ENCODE peak calls at places on chromosomes 7 and 10, in seven cellular contexts. Q is AG04450, Y is CD14-positive monocyte, X is GM06990, E is type B pancreatic cell, D is RWPE1, O is astrocyte of the spinal cord. P is an unnamed sample.

GRCh38 chr10:133135116-133135465 is 24.9 kb upstream of the KNDC1 start:
- DNase-seq in Q (no peak), Y (no peak), X (no peak), E (no peak), D (no peak), O (no peak), P (peak)

GRCh38 chr10:112722758-112723157 is 227.3 kb upstream of the TCF7L2 start:
- DNase-seq in Q (no peak), Y (no peak), X (no peak), E (no peak), D (no peak), O (no peak), P (no peak)

GRCh38 chr7:101238226-101239182 is 902 bp upstream of the CLDN15 start:
- DNase-seq in Q (no peak), Y (no peak), X (no peak), E (no peak), D (no peak), O (no peak), P (no peak)

GRCh38 chr10:24128066-24128751 is 80.7 kb upstream of the KIAA1217 start:
- DNase-seq in Q (no peak), Y (no peak), X (no peak), E (no peak), D (no peak), O (no peak), P (no peak)

GRCh38 chr7:129859188-129859587 is 93.6 kb downstream of the UBE2H start:
- DNase-seq in Q (no peak), Y (no peak), X (peak), E (no peak), D (no peak), O (peak), P (no peak)

GRCh38 chr10:69503001-69503895 is 52.0 kb downstream of the TSPAN15 start:
- DNase-seq in Q (no peak), Y (no peak), X (no peak), E (peak), D (no peak), O (no peak), P (no peak)

GRCh38 chr10:100881552-100882250 is 31.1 kb upstream of the SLF2 start:
- DNase-seq in Q (no peak), Y (no peak), X (no peak), E (no peak), D (no peak), O (no peak), P (no peak)

GRCh38 chr7:39921505-39922250 is 28.4 kb upstream of the CDK13 start:
- DNase-seq in Q (no peak), Y (no peak), X (no peak), E (no peak), D (no peak), O (no peak), P (no peak)

GRCh38 chr7:2190531-2190930 is 42.2 kb downstream of the MAD1L1 start:
- DNase-seq in Q (no peak), Y (no peak), X (no peak), E (no peak), D (peak), O (peak), P (no peak)

GRCh38 chr10:1706711-1707110 is 30.6 kb downstream of the ADARB2 start:
- DNase-seq in Q (no peak), Y (no peak), X (peak), E (no peak), D (no peak), O (no peak), P (no peak)

GRCh38 chr7:21960922-21961321 is 15.2 kb upstream of the CDCA7L start:
- DNase-seq in Q (no peak), Y (no peak), X (no peak), E (no peak), D (peak), O (peak), P (no peak)

GRCh38 chr7:16792299-16792698 is 12.5 kb downstream of the AGR2 start:
- DNase-seq in Q (no peak), Y (no peak), X (no peak), E (no peak), D (no peak), O (no peak), P (no peak)

GRCh38 chr10:102342958-102343357 is 52.5 kb upstream of the NFKB2 start:
- DNase-seq in Q (peak), Y (no peak), X (no peak), E (no peak), D (peak), O (peak), P (no peak)

GRCh38 chr10:101330236-101331225 is 23.4 kb upstream of the BTRC start:
- DNase-seq in Q (peak), Y (no peak), X (no peak), E (no peak), D (peak), O (peak), P (no peak)

GRCh38 chr10:93261961-93262610 is 188.4 kb downstream of the CYP26A1 start:
- DNase-seq in Q (no peak), Y (no peak), X (no peak), E (no peak), D (peak), O (no peak), P (no peak)

GRCh38 chr10:5260828-5261227 is 64.2 kb downstream of the AKR1C4 start:
- DNase-seq in Q (no peak), Y (no peak), X (no peak), E (no peak), D (no peak), O (no peak), P (no peak)

GRCh38 chr7:63925626-63926460 is 72.8 kb upstream of the ZNF722 start:
- DNase-seq in Q (no peak), Y (peak), X (peak), E (no peak), D (no peak), O (no peak), P (no peak)

GRCh38 chr10:109911903-109912302 is 11.4 kb downstream of the XPNPEP1 start:
- DNase-seq in Q (no peak), Y (no peak), X (no peak), E (no peak), D (no peak), O (no peak), P (no peak)
- TF ChIP-seq CTCF in Q (no peak), Y (no peak), X (no peak), E (no peak), D (no peak), O (no peak), P (no peak)

DNA sequence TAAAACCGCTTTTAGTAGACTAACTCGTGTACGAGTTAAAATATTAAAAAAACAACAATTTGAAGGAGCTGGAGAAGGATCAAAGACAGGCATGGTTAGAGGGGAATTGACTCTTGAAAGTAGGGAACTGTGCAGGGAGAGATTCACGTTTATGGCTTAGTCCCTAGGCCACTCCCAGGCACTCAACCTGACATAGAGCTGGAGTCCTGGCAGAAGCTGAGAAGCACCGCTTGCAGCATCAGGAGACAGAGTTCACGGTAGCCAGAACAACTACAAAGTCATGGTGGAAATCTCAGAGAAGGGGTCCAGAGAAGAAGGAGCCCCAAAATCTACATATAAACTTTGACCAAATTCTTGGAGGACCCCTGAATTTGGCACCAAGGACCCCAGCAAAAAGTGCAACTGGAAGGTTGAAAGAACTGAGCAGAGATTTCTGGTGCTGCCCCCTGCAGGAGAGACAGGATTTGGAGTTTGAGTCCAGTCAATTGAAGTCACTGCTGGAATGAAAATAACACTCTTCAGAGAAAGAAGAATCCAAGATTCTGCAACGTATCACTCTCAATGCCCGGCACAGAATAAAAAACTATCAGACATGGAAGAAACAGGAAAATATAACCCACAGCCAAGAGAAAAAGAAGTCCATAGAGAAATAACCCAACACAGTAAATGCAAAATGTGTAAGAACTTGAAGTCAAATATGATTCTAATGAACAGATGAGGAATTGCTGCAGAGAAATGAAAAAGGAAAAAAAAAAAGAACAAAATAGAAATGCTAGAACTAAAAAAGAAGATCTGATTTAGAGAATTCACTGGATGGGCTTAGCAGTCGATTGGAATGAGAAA is 493.3 kb upstream of the PODXL start:
- DNase-seq in Q (no peak), Y (no peak), X (no peak), E (peak), D (no peak), O (peak), P (no peak)
- TF ChIP-seq CTCF in Q (peak), Y (peak), X (peak), E (peak), D (peak), O (peak), P (peak)

DNA sequence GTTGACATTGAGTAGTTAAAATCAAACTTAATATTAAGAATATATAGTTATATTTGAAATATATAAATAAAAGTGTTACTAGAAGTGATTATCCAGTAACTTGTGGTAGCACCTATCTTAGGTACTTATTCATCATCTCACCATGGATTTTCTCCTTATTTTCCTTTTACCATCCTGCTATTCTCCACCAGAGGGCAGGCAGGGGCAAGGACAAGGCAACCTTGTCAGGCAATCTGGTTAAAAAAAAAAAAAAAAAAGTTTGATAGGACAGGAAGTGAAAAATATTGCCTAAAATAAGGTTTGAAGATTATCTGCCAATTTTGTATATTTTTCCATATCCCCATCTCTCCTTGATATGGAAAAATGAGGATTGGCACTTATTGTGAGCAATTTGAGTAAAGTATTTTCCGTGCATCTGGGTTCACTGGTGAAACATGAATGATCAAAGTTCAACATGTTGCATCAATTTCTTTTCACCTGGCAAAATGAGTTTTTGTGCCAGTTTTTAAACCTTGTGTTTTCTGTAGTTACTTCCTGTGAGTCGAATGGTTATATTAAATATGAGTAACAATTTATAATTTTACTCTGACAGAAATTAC is 256.7 kb downstream of the AGMO start:
- DNase-seq in Q (peak), Y (no peak), X (no peak), E (no peak), D (peak), O (peak), P (no peak)
- TF ChIP-seq CTCF in Q (peak), Y (peak), X (peak), E (peak), D (peak), O (peak), P (peak)

GRCh38 chr7:12571691-12572090 is 1.2 kb downstream of the SCIN start:
- DNase-seq in Q (no peak), Y (no peak), X (no peak), E (no peak), D (no peak), O (no peak), P (no peak)

GRCh38 chr7:12569673-12570072 is 847 bp upstream of the SCIN start:
- DNase-seq in Q (no peak), Y (no peak), X (no peak), E (no peak), D (peak), O (no peak), P (no peak)

GRCh38 chr7:12570529-12571461 is at the start of gene SCIN:
- DNase-seq in Q (no peak), Y (peak), X (peak), E (no peak), D (peak), O (peak), P (no peak)

GRCh38 chr7:12572941-12573340 is 2.4 kb downstream of the SCIN start:
- DNase-seq in Q (no peak), Y (no peak), X (no peak), E (no peak), D (no peak), O (no peak), P (no peak)

DNA sequence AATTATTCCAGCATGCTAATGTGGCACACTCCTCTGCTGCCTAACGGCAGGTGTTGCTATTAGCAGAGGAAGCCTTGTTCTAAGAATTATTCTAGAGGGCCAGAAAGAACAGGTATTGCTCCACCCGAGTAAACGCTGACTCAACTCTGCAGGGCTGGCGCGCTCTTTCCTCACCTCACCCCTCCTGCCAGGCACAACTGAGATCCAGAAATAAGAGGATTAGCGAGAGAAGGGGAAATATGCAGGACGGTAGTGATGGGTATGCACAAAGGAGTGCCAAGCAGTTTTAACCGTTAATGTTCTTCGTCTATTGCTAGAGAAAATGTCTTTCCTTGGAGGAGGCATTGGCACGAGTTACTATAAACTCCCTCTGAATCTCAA is 382 bp upstream of the SCIN start:
- DNase-seq in Q (no peak), Y (no peak), X (no peak), E (no peak), D (peak), O (no peak), P (no peak)
- TF ChIP-seq CTCF in Q (no peak), Y (no peak), X (no peak), E (no peak), D (no peak), O (no peak), P (no peak)

P was measured in chondrocyte.